ENCODE peak calls at places on chromosomes 6 and 20, in seven cellular contexts. One of them, this sample, is unnamed. For H3K4me1, the result is how much of the 10 kb centered on the place peaks cover.

GRCh38 chr20:63100926-63101699 is 94.3 kb upstream of the BHLHE23 start:
- DNase-seq in H1: no peak
- DNase-seq in right lobe of liver: peak
- DNase-seq in ovary: no peak
- DNase-seq in adrenal gland: no peak
- DNase-seq in body of pancreas: no peak
- DNase-seq in gastrocnemius medialis: no peak
- DNase-seq in this sample: no peak

GRCh38 chr6:14312497-14312896 is 194.9 kb downstream of the CD83 start:
- DNase-seq in body of pancreas: no peak
- DNase-seq in H1: no peak
- DNase-seq in adrenal gland: no peak
- DNase-seq in right lobe of liver: no peak
- DNase-seq in gastrocnemius medialis: no peak
- DNase-seq in ovary: no peak
- DNase-seq in this sample: no peak

GRCh38 chr20:25294459-25295385 is 46.8 kb downstream of the PYGB start:
- DNase-seq in adrenal gland: no peak
- DNase-seq in gastrocnemius medialis: peak
- DNase-seq in H1: peak
- DNase-seq in right lobe of liver: peak
- DNase-seq in body of pancreas: peak
- DNase-seq in ovary: peak
- DNase-seq in this sample: peak

GRCh38 chr6:132259070-132259469 is 142.2 kb downstream of the MOXD1 start:
- DNase-seq in body of pancreas: no peak
- DNase-seq in H1: no peak
- DNase-seq in right lobe of liver: no peak
- DNase-seq in gastrocnemius medialis: no peak
- DNase-seq in adrenal gland: no peak
- DNase-seq in ovary: no peak
- DNase-seq in this sample: no peak

GRCh38 chr6:42453649-42454427 is 2.1 kb upstream of the TRERF1 start:
- DNase-seq in H1: no peak
- DNase-seq in gastrocnemius medialis: no peak
- DNase-seq in body of pancreas: peak
- DNase-seq in ovary: peak
- DNase-seq in right lobe of liver: peak
- DNase-seq in adrenal gland: peak
- DNase-seq in this sample: peak

GRCh38 chr6:1941534-1941933 is 303.9 kb downstream of the GMDS start:
- DNase-seq in adrenal gland: no peak
- DNase-seq in gastrocnemius medialis: no peak
- DNase-seq in body of pancreas: no peak
- DNase-seq in H1: no peak
- DNase-seq in ovary: no peak
- DNase-seq in right lobe of liver: no peak
- DNase-seq in this sample: no peak

GRCh38 chr6:159023893-159024292 is 20.9 kb downstream of the TAGAP start:
- DNase-seq in adrenal gland: no peak
- DNase-seq in ovary: no peak
- DNase-seq in gastrocnemius medialis: no peak
- DNase-seq in H1: no peak
- DNase-seq in body of pancreas: no peak
- DNase-seq in right lobe of liver: no peak
- DNase-seq in this sample: no peak

GRCh38 chr20:8150591-8150990 is 18.5 kb downstream of the PLCB1 start:
- DNase-seq in right lobe of liver: no peak
- DNase-seq in adrenal gland: no peak
- DNase-seq in ovary: no peak
- DNase-seq in H1: no peak
- DNase-seq in gastrocnemius medialis: no peak
- DNase-seq in body of pancreas: no peak
- DNase-seq in this sample: no peak

GRCh38 chr6:75204222-75204958 is 1.5 kb downstream of the COL12A1 start:
- DNase-seq in H1: no peak
- DNase-seq in adrenal gland: peak
- DNase-seq in right lobe of liver: peak
- DNase-seq in body of pancreas: peak
- DNase-seq in ovary: peak
- DNase-seq in gastrocnemius medialis: peak
- DNase-seq in this sample: peak

GRCh38 chr20:47561175-47561574 is 59.5 kb downstream of the NCOA3 start:
- DNase-seq in body of pancreas: no peak
- DNase-seq in adrenal gland: no peak
- DNase-seq in H1: no peak
- DNase-seq in right lobe of liver: no peak
- DNase-seq in gastrocnemius medialis: peak
- DNase-seq in ovary: no peak
- DNase-seq in this sample: no peak

GRCh38 chr6:23754197-23754596 is 371.8 kb upstream of the NRSN1 start:
- DNase-seq in body of pancreas: no peak
- DNase-seq in ovary: no peak
- DNase-seq in right lobe of liver: no peak
- DNase-seq in H1: no peak
- DNase-seq in adrenal gland: no peak
- DNase-seq in gastrocnemius medialis: no peak
- DNase-seq in this sample: no peak

GRCh38 chr20:10242166-10242565 is 23.5 kb downstream of the SNAP25 start:
- DNase-seq in ovary: no peak
- DNase-seq in gastrocnemius medialis: no peak
- DNase-seq in H1: no peak
- DNase-seq in adrenal gland: no peak
- DNase-seq in right lobe of liver: no peak
- DNase-seq in body of pancreas: peak
- DNase-seq in this sample: no peak

GRCh38 chr6:108039681-108040080 is 34.9 kb downstream of the OSTM1 start:
- DNase-seq in body of pancreas: no peak
- DNase-seq in right lobe of liver: no peak
- DNase-seq in gastrocnemius medialis: no peak
- DNase-seq in adrenal gland: no peak
- DNase-seq in ovary: no peak
- DNase-seq in H1: no peak
- DNase-seq in this sample: no peak

GRCh38 chr6:4665489-4666417 is 110.5 kb upstream of the CDYL start:
- DNase-seq in body of pancreas: no peak
- DNase-seq in H1: no peak
- DNase-seq in gastrocnemius medialis: no peak
- DNase-seq in right lobe of liver: no peak
- DNase-seq in ovary: no peak
- DNase-seq in adrenal gland: no peak
- DNase-seq in this sample: no peak

GRCh38 chr6:132190097-132190814 is 211.0 kb downstream of the MOXD1 start:
- DNase-seq in adrenal gland: no peak
- DNase-seq in gastrocnemius medialis: no peak
- DNase-seq in body of pancreas: no peak
- DNase-seq in ovary: no peak
- DNase-seq in right lobe of liver: no peak
- DNase-seq in H1: no peak
- DNase-seq in this sample: no peak

GRCh38 chr20:1588166-1588868 is 30.8 kb upstream of the SIRPD start:
- DNase-seq in right lobe of liver: no peak
- DNase-seq in gastrocnemius medialis: no peak
- DNase-seq in ovary: no peak
- DNase-seq in body of pancreas: peak
- DNase-seq in H1: no peak
- DNase-seq in adrenal gland: no peak
- DNase-seq in this sample: no peak

GRCh38 chr20:13990465-13990864 is at the start of gene SEL1L2:
- DNase-seq in adrenal gland: no peak
- DNase-seq in H1: no peak
- DNase-seq in right lobe of liver: no peak
- DNase-seq in gastrocnemius medialis: no peak
- DNase-seq in body of pancreas: no peak
- DNase-seq in ovary: no peak
- DNase-seq in this sample: no peak

GRCh38 chr20:41352106-41352505 is 11.5 kb downstream of the LPIN3 start:
- DNase-seq in gastrocnemius medialis: no peak
- DNase-seq in H1: no peak
- DNase-seq in body of pancreas: no peak
- DNase-seq in ovary: no peak
- DNase-seq in adrenal gland: no peak
- DNase-seq in right lobe of liver: no peak
- DNase-seq in this sample: peak

GRCh38 chr6:125843593-125843992 is 52.8 kb downstream of the NCOA7 start:
- DNase-seq in adrenal gland: no peak
- DNase-seq in gastrocnemius medialis: no peak
- DNase-seq in ovary: no peak
- DNase-seq in body of pancreas: no peak
- DNase-seq in right lobe of liver: no peak
- DNase-seq in H1: no peak
- DNase-seq in this sample: no peak

GRCh38 chr6:35511980-35512379 is 716 bp downstream of the TULP1 start:
- DNase-seq in H1: no peak
- DNase-seq in adrenal gland: no peak
- DNase-seq in ovary: no peak
- DNase-seq in gastrocnemius medialis: no peak
- DNase-seq in right lobe of liver: no peak
- DNase-seq in body of pancreas: no peak
- DNase-seq in this sample: no peak

GRCh38 chr20:5008743-5009142 is 7.4 kb upstream of the SLC23A2 start:
- DNase-seq in body of pancreas: peak
- DNase-seq in ovary: no peak
- DNase-seq in H1: no peak
- DNase-seq in adrenal gland: no peak
- DNase-seq in right lobe of liver: no peak
- DNase-seq in gastrocnemius medialis: no peak
- DNase-seq in this sample: no peak

GRCh38 chr6:81857812-81858211 is 105.3 kb upstream of the TENT5A start:
- DNase-seq in right lobe of liver: no peak
- DNase-seq in H1: no peak
- DNase-seq in ovary: no peak
- DNase-seq in adrenal gland: no peak
- DNase-seq in body of pancreas: no peak
- DNase-seq in gastrocnemius medialis: no peak
- DNase-seq in this sample: no peak

GRCh38 chr6:28589952-28590340 is 64.3 kb downstream of the GPX5 start:
- DNase-seq in right lobe of liver: no peak
- DNase-seq in ovary: no peak
- DNase-seq in body of pancreas: no peak
- DNase-seq in adrenal gland: no peak
- DNase-seq in H1: no peak
- DNase-seq in gastrocnemius medialis: no peak
- DNase-seq in this sample: no peak

GRCh38 chr20:40054311-40054710 is 634.7 kb downstream of the MAFB start:
- DNase-seq in ovary: no peak
- DNase-seq in right lobe of liver: no peak
- DNase-seq in body of pancreas: no peak
- DNase-seq in gastrocnemius medialis: no peak
- DNase-seq in adrenal gland: no peak
- DNase-seq in H1: no peak
- DNase-seq in this sample: no peak
- H3K4me3 ChIP-seq in ovary: no peak
- H3K4me3 ChIP-seq in right lobe of liver: no peak
- H3K4me3 ChIP-seq in body of pancreas: no peak
- H3K4me3 ChIP-seq in gastrocnemius medialis: no peak
- H3K4me3 ChIP-seq in adrenal gland: no peak
- H3K4me3 ChIP-seq in H1: no peak
- H3K4me3 ChIP-seq in this sample: no peak

DNA sequence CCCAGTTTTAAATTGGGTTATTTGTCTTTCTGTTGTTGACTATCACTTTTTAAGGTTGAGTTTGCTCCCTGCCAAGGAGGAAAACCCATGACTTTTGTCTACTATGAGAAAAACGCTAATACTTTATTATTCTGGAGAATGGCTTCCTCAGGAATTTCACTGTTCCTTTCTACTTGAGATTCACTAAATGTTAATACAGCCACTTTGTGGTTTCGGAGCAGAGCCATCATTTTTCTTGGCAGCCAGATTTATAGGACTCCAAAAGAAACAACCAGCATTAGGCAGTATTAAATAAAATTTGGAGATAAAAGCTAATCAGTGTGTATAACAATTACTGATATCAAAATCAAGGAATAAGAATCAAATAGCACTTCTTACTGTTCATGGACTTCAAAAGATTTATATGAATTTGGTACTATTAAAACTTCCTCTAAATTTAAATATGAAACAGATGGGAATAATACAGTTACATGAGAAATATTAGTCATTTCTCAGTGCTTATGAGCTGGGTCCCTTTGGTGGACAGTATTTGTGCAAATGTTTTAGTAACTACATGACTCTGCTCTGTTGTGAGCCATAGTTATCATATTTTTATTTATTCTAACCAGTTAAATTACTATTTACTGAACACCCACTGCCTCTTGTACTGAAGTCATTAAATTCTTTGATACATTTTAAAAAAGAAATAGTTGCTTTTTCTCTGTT is 64.1 kb upstream of the FBXO30 start:
- DNase-seq in H1: no peak
- DNase-seq in gastrocnemius medialis: no peak
- DNase-seq in ovary: no peak
- DNase-seq in body of pancreas: no peak
- DNase-seq in adrenal gland: no peak
- DNase-seq in right lobe of liver: no peak
- DNase-seq in this sample: no peak
- TF ChIP-seq POLR2A in H1: no peak
- TF ChIP-seq POLR2A in gastrocnemius medialis: no peak
- TF ChIP-seq POLR2A in ovary: no peak
- TF ChIP-seq POLR2A in body of pancreas: no peak
- TF ChIP-seq POLR2A in adrenal gland: no peak
- TF ChIP-seq POLR2A in right lobe of liver: no peak
- TF ChIP-seq POLR2A in this sample: no peak

GRCh38 chr6:15404700-15404980 is 158.8 kb downstream of the JARID2 start:
- DNase-seq in adrenal gland: no peak
- DNase-seq in right lobe of liver: no peak
- DNase-seq in gastrocnemius medialis: no peak
- DNase-seq in body of pancreas: no peak
- DNase-seq in ovary: no peak
- DNase-seq in H1: no peak
- DNase-seq in this sample: no peak
- H3K4me1 ChIP-seq in adrenal gland: under half
- H3K4me1 ChIP-seq in right lobe of liver: under half
- H3K4me1 ChIP-seq in gastrocnemius medialis: half or more
- H3K4me1 ChIP-seq in body of pancreas: under half
- H3K4me1 ChIP-seq in ovary: under half
- H3K4me1 ChIP-seq in H1: under half
- H3K4me1 ChIP-seq in this sample: under half

GRCh38 chr20:43658723-43659419 is 8.0 kb upstream of the MYBL2 start:
- DNase-seq in body of pancreas: no peak
- DNase-seq in right lobe of liver: no peak
- DNase-seq in gastrocnemius medialis: no peak
- DNase-seq in H1: no peak
- DNase-seq in adrenal gland: no peak
- DNase-seq in ovary: no peak
- DNase-seq in this sample: no peak

GRCh38 chr20:43653966-43654365 is 12.9 kb upstream of the MYBL2 start:
- DNase-seq in body of pancreas: peak
- DNase-seq in gastrocnemius medialis: no peak
- DNase-seq in adrenal gland: no peak
- DNase-seq in right lobe of liver: no peak
- DNase-seq in ovary: no peak
- DNase-seq in H1: no peak
- DNase-seq in this sample: no peak

GRCh38 chr20:43655937-43656336 is 11.0 kb upstream of the MYBL2 start:
- DNase-seq in right lobe of liver: no peak
- DNase-seq in H1: no peak
- DNase-seq in body of pancreas: no peak
- DNase-seq in ovary: no peak
- DNase-seq in adrenal gland: no peak
- DNase-seq in gastrocnemius medialis: no peak
- DNase-seq in this sample: no peak

GRCh38 chr20:43662943-43663655 is 3.8 kb upstream of the MYBL2 start:
- DNase-seq in ovary: no peak
- DNase-seq in adrenal gland: no peak
- DNase-seq in H1: no peak
- DNase-seq in gastrocnemius medialis: no peak
- DNase-seq in right lobe of liver: no peak
- DNase-seq in body of pancreas: no peak
- DNase-seq in this sample: no peak

GRCh38 chr20:43658068-43658722 is 8.7 kb upstream of the MYBL2 start:
- DNase-seq in gastrocnemius medialis: no peak
- DNase-seq in ovary: no peak
- DNase-seq in H1: no peak
- DNase-seq in right lobe of liver: no peak
- DNase-seq in body of pancreas: no peak
- DNase-seq in adrenal gland: no peak
- DNase-seq in this sample: no peak
- H3K4me3 ChIP-seq in gastrocnemius medialis: peak
- H3K4me3 ChIP-seq in ovary: no peak
- H3K4me3 ChIP-seq in H1: peak
- H3K4me3 ChIP-seq in right lobe of liver: peak
- H3K4me3 ChIP-seq in body of pancreas: peak
- H3K4me3 ChIP-seq in adrenal gland: peak
- H3K4me3 ChIP-seq in this sample: peak

This sample was measured in heart left ventricle.